ENCODE peak calls at places on chromosomes 16 and 17, in five cellular contexts. K is transverse colon, L is left lung, R is PC-9, B is GM06990. X is an unnamed sample.

GRCh38 chr16:74984194-74984669 is 691 bp downstream of the WDR59 start:
- DNase-seq in K (no peak), L (no peak), R (no peak), B (no peak), X (no peak)

GRCh38 chr16:74297296-74297665 is 667 bp downstream of the PSMD7 start:
- DNase-seq in K (peak), L (no peak), R (no peak), B (peak), X (peak)

GRCh38 chr17:8445536-8445935 is 9.9 kb downstream of the NDEL1 start:
- DNase-seq in K (no peak), L (no peak), R (no peak), B (no peak), X (no peak)

GRCh38 chr17:38925263-38925995 is at the start of gene LASP1NB:
- DNase-seq in K (no peak), L (no peak), R (no peak), B (no peak), X (no peak)

GRCh38 chr16:10866196-10866976 is 10.6 kb upstream of the CIITA start:
- DNase-seq in K (no peak), L (no peak), R (no peak), B (no peak), X (no peak)

GRCh38 chr17:19288453-19288852 is 51.3 kb downstream of the EPN2 start:
- DNase-seq in K (no peak), L (no peak), R (peak), B (no peak), X (no peak)

GRCh38 chr17:39170051-39170450 is 4.1 kb upstream of the ARL5C start:
- DNase-seq in K (no peak), L (no peak), R (no peak), B (no peak), X (peak)

GRCh38 chr17:76962858-76963257 is 94.7 kb downstream of the MGAT5B start:
- DNase-seq in K (no peak), L (no peak), R (no peak), B (no peak), X (no peak)

GRCh38 chr17:44464037-44464436 is 39.2 kb downstream of the GPATCH8 start:
- DNase-seq in K (no peak), L (no peak), R (no peak), B (no peak), X (peak)

GRCh38 chr17:65593870-65594584 is 32.6 kb upstream of the AXIN2 start:
- DNase-seq in K (no peak), L (no peak), R (no peak), B (no peak), X (peak)

GRCh38 chr17:7932949-7933348 is 943 bp downstream of the CNTROB start:
- DNase-seq in K (peak), L (peak), R (peak), B (peak), X (peak)

GRCh38 chr16:13021996-13022395 is 120.6 kb downstream of the SHISA9 start:
- DNase-seq in K (no peak), L (no peak), R (peak), B (no peak), X (no peak)

GRCh38 chr16:66135838-66136237 is 230.7 kb upstream of the CDH5 start:
- DNase-seq in K (no peak), L (no peak), R (no peak), B (no peak), X (no peak)

GRCh38 chr17:55348749-55349354 is 72.8 kb downstream of the MMD start:
- DNase-seq in K (peak), L (no peak), R (peak), B (no peak), X (peak)

GRCh38 chr17:69597898-69598692 is 183.6 kb downstream of the MAP2K6 start:
- DNase-seq in K (no peak), L (no peak), R (no peak), B (no peak), X (peak)

GRCh38 chr16:81273223-81273940 is 34.9 kb downstream of the BCO1 start:
- DNase-seq in K (no peak), L (no peak), R (no peak), B (no peak), X (no peak)

GRCh38 chr17:65345261-65346060 is 208.3 kb downstream of the RGS9 start:
- DNase-seq in K (no peak), L (no peak), R (no peak), B (no peak), X (no peak)

GRCh38 chr16:88133507-88133843 is 182.2 kb downstream of the BANP start:
- DNase-seq in K (no peak), L (no peak), R (no peak), B (no peak), X (no peak)

GRCh38 chr16:17532338-17532995 is 61.7 kb upstream of the XYLT1 start:
- DNase-seq in K (no peak), L (no peak), R (no peak), B (peak), X (no peak)

GRCh38 chr16:85491798-85492616 is 121.1 kb upstream of the GSE1 start:
- DNase-seq in K (peak), L (peak), R (peak), B (no peak), X (no peak)

GRCh38 chr17:21379080-21379711 is 3.0 kb downstream of the KCNJ12 start:
- DNase-seq in K (peak), L (peak), R (no peak), B (no peak), X (no peak)

GRCh38 chr17:63019138-63019873 is 53.3 kb downstream of the TANC2 start:
- DNase-seq in K (no peak), L (no peak), R (peak), B (no peak), X (no peak)

GRCh38 chr16:88886915-88887521 is 20.6 kb upstream of the PABPN1L start:
- DNase-seq in K (peak), L (no peak), R (no peak), B (no peak), X (peak)

GRCh38 chr17:57600092-57600491 is 145.0 kb downstream of the CCDC182 start:
- DNase-seq in K (no peak), L (no peak), R (no peak), B (no peak), X (peak)

GRCh38 chr17:57880086-57880456 is 30.2 kb upstream of the MRPS23 start:
- DNase-seq in K (no peak), L (no peak), R (no peak), B (no peak), X (no peak)

GRCh38 chr16:60640038-60640437 is 1396.2 kb downstream of the CDH8 start:
- DNase-seq in K (no peak), L (no peak), R (no peak), B (no peak), X (no peak)

DNA sequence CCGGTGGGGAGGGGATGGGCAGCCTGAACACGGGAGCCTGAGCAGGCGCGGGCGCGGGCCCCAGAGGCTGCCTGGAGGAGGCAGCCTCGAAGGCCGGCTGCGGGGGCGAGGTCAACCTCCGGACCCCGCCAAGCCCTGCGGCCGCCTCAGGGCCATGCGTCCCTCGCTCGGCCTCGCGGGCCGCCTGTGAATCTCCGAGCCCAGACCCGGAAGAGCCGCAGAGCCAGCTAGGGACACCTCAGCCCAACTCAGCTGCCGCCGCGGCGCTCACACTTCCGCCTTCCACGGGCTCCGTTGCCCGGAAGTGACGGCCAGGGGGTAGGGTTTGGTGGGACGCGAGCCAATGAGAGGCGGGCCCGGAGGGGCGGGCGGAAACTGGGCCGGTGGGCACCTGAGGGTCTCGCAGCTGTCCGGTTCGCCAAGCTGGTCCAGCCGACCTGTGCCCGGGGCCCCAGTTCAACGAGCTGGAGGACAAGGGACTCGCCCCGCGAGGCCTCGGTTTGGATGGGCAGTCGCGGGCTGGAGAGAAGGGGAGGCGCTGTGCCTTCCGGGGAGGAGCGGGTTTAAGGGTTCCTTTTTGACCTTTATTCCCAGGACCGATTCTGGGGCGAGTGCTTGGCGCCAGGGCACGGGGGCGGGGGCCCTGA is at the start of gene SLC38A10:
- DNase-seq in K (peak), L (peak), R (peak), B (peak), X (peak)
- TF ChIP-seq CTCF in K (no peak), L (no peak), R (no peak), B (no peak), X (no peak)

GRCh38 chr16:28537076-28537475 is 1.7 kb downstream of the NUPR1 start:
- DNase-seq in K (no peak), L (no peak), R (no peak), B (no peak), X (no peak)
- H3K4me3 ChIP-seq in K (peak), L (peak), R (no peak), B (no peak), X (peak)

GRCh38 chr17:6428207-6428965 is 6.5 kb downstream of the AIPL1 start:
- DNase-seq in K (no peak), L (no peak), R (no peak), B (no peak), X (no peak)

GRCh38 chr17:6429266-6429665 is 5.7 kb downstream of the AIPL1 start:
- DNase-seq in K (no peak), L (no peak), R (no peak), B (no peak), X (no peak)

GRCh38 chr17:6426356-6427101 is 8.4 kb downstream of the AIPL1 start:
- DNase-seq in K (no peak), L (no peak), R (no peak), B (no peak), X (no peak)

GRCh38 chr17:6427284-6427781 is 7.6 kb downstream of the AIPL1 start:
- DNase-seq in K (no peak), L (no peak), R (no peak), B (no peak), X (peak)

GRCh38 chr17:6430769-6431168 is 4.2 kb downstream of the AIPL1 start:
- DNase-seq in K (no peak), L (no peak), R (no peak), B (no peak), X (no peak)
- TF ChIP-seq CTCF in K (no peak), L (no peak), R (peak), B (peak), X (peak)

DNA sequence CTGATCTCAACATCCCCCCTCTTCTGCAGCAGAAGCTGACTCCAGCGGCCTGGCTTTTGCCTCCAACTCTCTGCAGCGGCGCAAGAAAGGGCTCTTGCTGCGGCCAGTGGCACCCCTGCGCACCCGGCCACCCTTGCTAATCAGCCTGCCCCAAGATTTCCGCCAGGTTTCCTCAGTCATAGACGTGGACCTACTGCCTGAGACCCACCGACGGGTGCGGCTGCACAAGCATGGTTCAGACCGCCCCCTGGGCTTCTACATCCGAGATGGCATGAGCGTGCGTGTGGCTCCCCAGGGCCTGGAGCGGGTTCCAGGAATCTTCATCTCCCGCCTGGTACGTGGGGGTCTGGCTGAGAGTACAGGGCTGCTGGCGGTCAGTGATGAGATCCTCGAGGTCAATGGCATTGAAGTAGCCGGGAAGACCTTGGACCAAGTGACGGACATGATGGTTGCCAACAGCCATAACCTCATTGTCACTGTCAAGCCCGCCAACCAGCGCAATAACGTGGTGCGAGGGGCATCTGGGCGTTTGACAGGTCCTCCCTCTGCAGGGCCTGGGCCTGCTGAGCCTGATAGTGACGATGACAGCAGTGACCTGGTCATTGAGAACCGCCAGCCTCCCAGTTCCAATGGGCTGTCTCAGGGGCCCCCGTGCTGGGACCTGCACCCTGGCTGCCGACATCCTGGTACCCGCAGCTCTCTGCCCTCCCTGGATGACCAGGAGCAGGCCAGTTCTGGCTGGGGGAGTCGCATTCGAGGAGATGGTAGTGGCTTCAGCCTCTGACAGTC is 1.3 kb downstream of the PARD6A start:
- DNase-seq in K (no peak), L (peak), R (no peak), B (no peak), X (no peak)
- H3K4me3 ChIP-seq in K (no peak), L (no peak), R (no peak), B (no peak), X (no peak)

GRCh38 chr16:53546988-53547391 is 44.0 kb upstream of the AKTIP start:
- DNase-seq in K (no peak), L (no peak), R (no peak), B (no peak), X (no peak)
- TF ChIP-seq CTCF in K (no peak), L (no peak), R (peak), B (peak), X (no peak)

X was measured in fibroblast of villous mesenchyme.